ENCODE peak calls at places on chromosome 15, in nine cellular contexts. Y, X, D, U, P, F, L, H and E are unnamed samples.

GRCh38 chr15:61064653-61065052 is 164.4 kb downstream of the RORA start:
- DNase-seq in Y (peak), X (no peak), D (no peak), U (peak), P (no peak), F (no peak), L (no peak), H (peak), E (no peak)

GRCh38 chr15:48086582-48086981 is 34.2 kb upstream of the SLC24A5 start:
- DNase-seq in Y (no peak), X (no peak), D (no peak), U (no peak), P (no peak), F (no peak), L (no peak), H (no peak), E (no peak)

GRCh38 chr15:98937413-98938104 is 70.0 kb downstream of the PGPEP1L start:
- DNase-seq in Y (no peak), X (no peak), D (no peak), U (no peak), P (no peak), F (no peak), L (no peak), H (no peak), E (no peak)

GRCh38 chr15:41199470-41199869 is 31.1 kb downstream of the EXD1 start:
- DNase-seq in Y (no peak), X (no peak), D (no peak), U (no peak), P (no peak), F (no peak), L (no peak), H (no peak), E (no peak)

GRCh38 chr15:85142324-85142723 is 160.7 kb downstream of the PDE8A start:
- DNase-seq in Y (peak), X (no peak), D (no peak), U (no peak), P (peak), F (peak), L (no peak), H (no peak), E (peak)

GRCh38 chr15:37109952-37110630 is 9.7 kb upstream of the MEIS2 start:
- DNase-seq in Y (no peak), X (peak), D (no peak), U (peak), P (peak), F (no peak), L (no peak), H (no peak), E (peak)

GRCh38 chr15:66830358-66830757 is 128.3 kb downstream of the SMAD6 start:
- DNase-seq in Y (peak), X (no peak), D (no peak), U (no peak), P (peak), F (peak), L (no peak), H (no peak), E (peak)

GRCh38 chr15:57146394-57147140 is 228.1 kb downstream of the TCF12 start:
- DNase-seq in Y (peak), X (no peak), D (no peak), U (no peak), P (peak), F (peak), L (no peak), H (peak), E (no peak)

GRCh38 chr15:38004218-38004848 is 69.9 kb downstream of the TMCO5A start:
- DNase-seq in Y (no peak), X (peak), D (no peak), U (no peak), P (no peak), F (no peak), L (no peak), H (no peak), E (no peak)

GRCh38 chr15:93452537-93453211 is 363.7 kb upstream of the RGMA start:
- DNase-seq in Y (no peak), X (no peak), D (no peak), U (no peak), P (no peak), F (no peak), L (no peak), H (no peak), E (no peak)

GRCh38 chr15:70362350-70362749 is 264.6 kb upstream of the TLE3 start:
- DNase-seq in Y (no peak), X (no peak), D (no peak), U (no peak), P (no peak), F (no peak), L (no peak), H (no peak), E (no peak)

GRCh38 chr15:100693451-100693850 is 91.1 kb downstream of the ASB7 start:
- DNase-seq in Y (no peak), X (no peak), D (no peak), U (no peak), P (no peak), F (no peak), L (no peak), H (no peak), E (no peak)

GRCh38 chr15:67603063-67603462 is 60.6 kb downstream of the MAP2K5 start:
- DNase-seq in Y (no peak), X (no peak), D (no peak), U (no peak), P (no peak), F (no peak), L (no peak), H (no peak), E (no peak)

GRCh38 chr15:37002041-37002689 is 98.2 kb downstream of the MEIS2 start:
- DNase-seq in Y (no peak), X (no peak), D (no peak), U (no peak), P (no peak), F (peak), L (no peak), H (no peak), E (no peak)

GRCh38 chr15:59830873-59831272 is 141.8 kb upstream of the BNIP2 start:
- DNase-seq in Y (no peak), X (no peak), D (no peak), U (no peak), P (no peak), F (no peak), L (no peak), H (no peak), E (no peak)

GRCh38 chr15:50109086-50109987 is 9.7 kb downstream of the ATP8B4 start:
- DNase-seq in Y (no peak), X (no peak), D (no peak), U (no peak), P (peak), F (peak), L (no peak), H (no peak), E (no peak)

GRCh38 chr15:65980824-65981456 is 111.6 kb downstream of the RAB11A start:
- DNase-seq in Y (peak), X (peak), D (peak), U (peak), P (peak), F (peak), L (no peak), H (no peak), E (peak)